ENCODE peak calls at places on chromosomes 16 and 17, in four cellular contexts. One of them, this sample, is unnamed.

GRCh38 chr17:17088104-17088485 is 45.8 kb downstream of the MPRIP start:
- DNase-seq in NCI-H460: no peak
- DNase-seq in NAMALWA: no peak
- DNase-seq in substantia nigra: no peak
- DNase-seq in this sample: no peak

GRCh38 chr17:77427471-77427991 is 286.8 kb downstream of the SEC14L1 start:
- DNase-seq in NCI-H460: no peak
- DNase-seq in NAMALWA: no peak
- DNase-seq in substantia nigra: no peak
- DNase-seq in this sample: no peak

GRCh38 chr16:31083081-31083480 is 5.7 kb downstream of the PRSS53 start:
- DNase-seq in NCI-H460: no peak
- DNase-seq in NAMALWA: no peak
- DNase-seq in substantia nigra: no peak
- DNase-seq in this sample: no peak

GRCh38 chr17:15453782-15454181 is 13.6 kb downstream of the CDRT4 start:
- DNase-seq in NCI-H460: no peak
- DNase-seq in NAMALWA: no peak
- DNase-seq in substantia nigra: peak; percentile 42
- DNase-seq in this sample: peak; percentile 36

GRCh38 chr17:35510031-35510430 is 27.4 kb downstream of the SLFN12L start:
- DNase-seq in NCI-H460: no peak
- DNase-seq in NAMALWA: no peak
- DNase-seq in substantia nigra: no peak
- DNase-seq in this sample: no peak

GRCh38 chr17:16512011-16512410 is 20.0 kb upstream of the LRRC75A start:
- DNase-seq in NCI-H460: no peak
- DNase-seq in NAMALWA: no peak
- DNase-seq in substantia nigra: no peak
- DNase-seq in this sample: no peak

GRCh38 chr16:1650131-1650530 is 27.9 kb upstream of the JPT2 start:
- DNase-seq in NCI-H460: no peak
- DNase-seq in NAMALWA: no peak
- DNase-seq in substantia nigra: no peak
- DNase-seq in this sample: no peak

GRCh38 chr17:79830763-79831366 is 8.4 kb downstream of the CBX4 start:
- DNase-seq in NCI-H460: no peak
- DNase-seq in NAMALWA: no peak
- DNase-seq in substantia nigra: no peak
- DNase-seq in this sample: no peak

GRCh38 chr16:28304214-28304613 is 11.9 kb downstream of the SBK1 start:
- DNase-seq in NCI-H460: peak; percentile 61
- DNase-seq in NAMALWA: no peak
- DNase-seq in substantia nigra: no peak
- DNase-seq in this sample: no peak

GRCh38 chr16:79436885-79437284 is 163.7 kb downstream of the MAF start:
- DNase-seq in NCI-H460: no peak
- DNase-seq in NAMALWA: no peak
- DNase-seq in substantia nigra: no peak
- DNase-seq in this sample: no peak

GRCh38 chr17:60573139-60573975 is 26.6 kb upstream of the PPM1D start:
- DNase-seq in NCI-H460: no peak
- DNase-seq in NAMALWA: no peak
- DNase-seq in substantia nigra: no peak
- DNase-seq in this sample: no peak

GRCh38 chr16:82016268-82016667 is 5.0 kb upstream of the SDR42E1 start:
- DNase-seq in NCI-H460: no peak
- DNase-seq in NAMALWA: peak; percentile 30
- DNase-seq in substantia nigra: no peak
- DNase-seq in this sample: no peak

GRCh38 chr17:1627219-1627986 is 1.2 kb downstream of the SLC43A2 start:
- DNase-seq in NCI-H460: no peak
- DNase-seq in NAMALWA: peak; percentile 75
- DNase-seq in substantia nigra: peak; percentile 44
- DNase-seq in this sample: no peak

GRCh38 chr16:67518676-67519075 is 10.0 kb upstream of the RIPOR1 start:
- DNase-seq in NCI-H460: no peak
- DNase-seq in NAMALWA: no peak
- DNase-seq in substantia nigra: no peak
- DNase-seq in this sample: no peak

GRCh38 chr17:30950669-30951399 is 20.0 kb upstream of the RNF135 start:
- DNase-seq in NCI-H460: no peak
- DNase-seq in NAMALWA: no peak
- DNase-seq in substantia nigra: peak; percentile 9
- DNase-seq in this sample: no peak

GRCh38 chr17:61511480-61512182 is 59.4 kb downstream of the TBX4 start:
- DNase-seq in NCI-H460: no peak
- DNase-seq in NAMALWA: no peak
- DNase-seq in substantia nigra: no peak
- DNase-seq in this sample: no peak

GRCh38 chr17:65220732-65221131 is 83.6 kb downstream of the RGS9 start:
- DNase-seq in NCI-H460: no peak
- DNase-seq in NAMALWA: no peak
- DNase-seq in substantia nigra: no peak
- DNase-seq in this sample: no peak

GRCh38 chr16:46857261-46857962 is 26.4 kb upstream of the C16orf87 start:
- DNase-seq in NCI-H460: peak; percentile 16
- DNase-seq in NAMALWA: peak; percentile 72
- DNase-seq in substantia nigra: peak; percentile 15
- DNase-seq in this sample: peak; percentile 41

GRCh38 chr17:43587647-43588046 is 41.5 kb upstream of the ETV4 start:
- DNase-seq in NCI-H460: no peak
- DNase-seq in NAMALWA: no peak
- DNase-seq in substantia nigra: no peak
- DNase-seq in this sample: no peak

GRCh38 chr16:14151256-14152030 is 80.3 kb downstream of the MRTFB start:
- DNase-seq in NCI-H460: no peak
- DNase-seq in NAMALWA: no peak
- DNase-seq in substantia nigra: no peak
- DNase-seq in this sample: no peak

GRCh38 chr17:65389426-65389825 is 172.0 kb downstream of the AXIN2 start:
- DNase-seq in NCI-H460: no peak
- DNase-seq in NAMALWA: no peak
- DNase-seq in substantia nigra: no peak
- DNase-seq in this sample: no peak

GRCh38 chr16:80557037-80557436 is 16.2 kb downstream of the DYNLRB2 start:
- DNase-seq in NCI-H460: no peak
- DNase-seq in NAMALWA: no peak
- DNase-seq in substantia nigra: no peak
- DNase-seq in this sample: no peak

This sample was measured in caudate nucleus.